ENCODE peak calls at places on chromosomes 5 and 9, in eight cellular contexts. One of them, this sample, is unnamed.

GRCh38 chr5:96901384-96901783 is 25.1 kb downstream of the ERAP2 start:
- DNase-seq in A549: no peak
- DNase-seq in ovary: no peak
- DNase-seq in H54: no peak
- DNase-seq in breast epithelium: no peak
- DNase-seq in esophagus squamous epithelium: no peak
- DNase-seq in tibial nerve: no peak
- DNase-seq in testis: no peak
- DNase-seq in this sample: no peak

GRCh38 chr9:125432715-125433385 is 171.2 kb downstream of the GAPVD1 start:
- DNase-seq in tibial nerve: no peak
- DNase-seq in A549: no peak
- DNase-seq in H54: no peak
- DNase-seq in testis: no peak
- DNase-seq in esophagus squamous epithelium: no peak
- DNase-seq in ovary: peak
- DNase-seq in breast epithelium: no peak
- DNase-seq in this sample: no peak

GRCh38 chr5:94853122-94853521 is 234.7 kb downstream of the SLF1 start:
- DNase-seq in ovary: no peak
- DNase-seq in testis: no peak
- DNase-seq in H54: no peak
- DNase-seq in breast epithelium: no peak
- DNase-seq in tibial nerve: no peak
- DNase-seq in esophagus squamous epithelium: no peak
- DNase-seq in A549: no peak
- DNase-seq in this sample: no peak

GRCh38 chr9:93906182-93906880 is 48.8 kb downstream of the BARX1 start:
- DNase-seq in H54: no peak
- DNase-seq in breast epithelium: no peak
- DNase-seq in testis: no peak
- DNase-seq in esophagus squamous epithelium: no peak
- DNase-seq in tibial nerve: no peak
- DNase-seq in ovary: no peak
- DNase-seq in A549: no peak
- DNase-seq in this sample: no peak

GRCh38 chr9:29556317-29556716 is 1983.0 kb upstream of the C9orf72 start:
- DNase-seq in tibial nerve: no peak
- DNase-seq in testis: no peak
- DNase-seq in esophagus squamous epithelium: no peak
- DNase-seq in A549: peak
- DNase-seq in ovary: no peak
- DNase-seq in breast epithelium: no peak
- DNase-seq in H54: peak
- DNase-seq in this sample: no peak

GRCh38 chr5:54713923-54714581 is 196.5 kb downstream of the SNX18 start:
- DNase-seq in A549: no peak
- DNase-seq in breast epithelium: no peak
- DNase-seq in testis: no peak
- DNase-seq in esophagus squamous epithelium: no peak
- DNase-seq in ovary: no peak
- DNase-seq in H54: no peak
- DNase-seq in tibial nerve: no peak
- DNase-seq in this sample: no peak

GRCh38 chr5:180116441-180117377 is 45.1 kb upstream of the RNF130 start:
- DNase-seq in testis: no peak
- DNase-seq in esophagus squamous epithelium: no peak
- DNase-seq in ovary: no peak
- DNase-seq in tibial nerve: no peak
- DNase-seq in breast epithelium: no peak
- DNase-seq in A549: peak
- DNase-seq in H54: no peak
- DNase-seq in this sample: no peak

GRCh38 chr5:128836571-128836970 is 128.7 kb upstream of the SLC27A6 start:
- DNase-seq in breast epithelium: no peak
- DNase-seq in testis: no peak
- DNase-seq in tibial nerve: no peak
- DNase-seq in H54: no peak
- DNase-seq in A549: no peak
- DNase-seq in esophagus squamous epithelium: no peak
- DNase-seq in ovary: no peak
- DNase-seq in this sample: no peak

GRCh38 chr9:33297455-33297854 is 7.1 kb downstream of the NFX1 start:
- DNase-seq in ovary: no peak
- DNase-seq in A549: no peak
- DNase-seq in breast epithelium: no peak
- DNase-seq in tibial nerve: no peak
- DNase-seq in H54: no peak
- DNase-seq in testis: no peak
- DNase-seq in esophagus squamous epithelium: no peak
- DNase-seq in this sample: peak

GRCh38 chr5:73344835-73345234 is 103.7 kb downstream of the FOXD1 start:
- DNase-seq in A549: no peak
- DNase-seq in ovary: no peak
- DNase-seq in breast epithelium: no peak
- DNase-seq in H54: no peak
- DNase-seq in testis: no peak
- DNase-seq in esophagus squamous epithelium: no peak
- DNase-seq in tibial nerve: no peak
- DNase-seq in this sample: no peak

GRCh38 chr5:59813761-59814562 is 79.6 kb downstream of the PDE4D start:
- DNase-seq in H54: peak
- DNase-seq in breast epithelium: no peak
- DNase-seq in tibial nerve: no peak
- DNase-seq in ovary: no peak
- DNase-seq in esophagus squamous epithelium: no peak
- DNase-seq in A549: peak
- DNase-seq in testis: peak
- DNase-seq in this sample: no peak

GRCh38 chr5:159163027-159163699 is 46.2 kb downstream of the RNF145 start:
- DNase-seq in tibial nerve: no peak
- DNase-seq in A549: peak
- DNase-seq in testis: no peak
- DNase-seq in breast epithelium: no peak
- DNase-seq in H54: peak
- DNase-seq in ovary: no peak
- DNase-seq in esophagus squamous epithelium: no peak
- DNase-seq in this sample: no peak

GRCh38 chr9:126705767-126706697 is 92.3 kb downstream of the LMX1B start:
- DNase-seq in tibial nerve: peak
- DNase-seq in ovary: peak
- DNase-seq in testis: peak
- DNase-seq in H54: peak
- DNase-seq in breast epithelium: peak
- DNase-seq in esophagus squamous epithelium: no peak
- DNase-seq in A549: peak
- DNase-seq in this sample: no peak

GRCh38 chr9:112283854-112284253 is 49.6 kb downstream of the PTBP3 start:
- DNase-seq in tibial nerve: no peak
- DNase-seq in ovary: no peak
- DNase-seq in A549: no peak
- DNase-seq in breast epithelium: no peak
- DNase-seq in testis: no peak
- DNase-seq in esophagus squamous epithelium: no peak
- DNase-seq in H54: no peak
- DNase-seq in this sample: no peak

GRCh38 chr9:130835441-130836298 is 616 bp downstream of the ABL1 start:
- DNase-seq in breast epithelium: no peak
- DNase-seq in ovary: peak
- DNase-seq in H54: no peak
- DNase-seq in esophagus squamous epithelium: no peak
- DNase-seq in A549: peak
- DNase-seq in testis: peak
- DNase-seq in tibial nerve: no peak
- DNase-seq in this sample: peak

GRCh38 chr9:136424750-136425362 is 14.4 kb downstream of the PMPCA start:
- DNase-seq in breast epithelium: no peak
- DNase-seq in H54: no peak
- DNase-seq in esophagus squamous epithelium: no peak
- DNase-seq in ovary: no peak
- DNase-seq in tibial nerve: no peak
- DNase-seq in A549: no peak
- DNase-seq in testis: no peak
- DNase-seq in this sample: no peak

GRCh38 chr9:136422876-136423275 is 12.4 kb downstream of the PMPCA start:
- DNase-seq in ovary: no peak
- DNase-seq in H54: no peak
- DNase-seq in breast epithelium: no peak
- DNase-seq in esophagus squamous epithelium: no peak
- DNase-seq in tibial nerve: no peak
- DNase-seq in testis: no peak
- DNase-seq in A549: no peak
- DNase-seq in this sample: no peak

GRCh38 chr9:136423432-136424146 is 13.1 kb downstream of the PMPCA start:
- DNase-seq in tibial nerve: no peak
- DNase-seq in ovary: no peak
- DNase-seq in A549: no peak
- DNase-seq in H54: no peak
- DNase-seq in esophagus squamous epithelium: no peak
- DNase-seq in breast epithelium: no peak
- DNase-seq in testis: no peak
- DNase-seq in this sample: no peak

GRCh38 chr9:136419092-136419420 is 8.6 kb downstream of the PMPCA start:
- DNase-seq in esophagus squamous epithelium: no peak
- DNase-seq in tibial nerve: no peak
- DNase-seq in breast epithelium: no peak
- DNase-seq in A549: no peak
- DNase-seq in ovary: no peak
- DNase-seq in testis: no peak
- DNase-seq in H54: no peak
- DNase-seq in this sample: no peak

GRCh38 chr9:136421791-136422190 is 11.3 kb downstream of the PMPCA start:
- DNase-seq in H54: no peak
- DNase-seq in testis: no peak
- DNase-seq in ovary: no peak
- DNase-seq in tibial nerve: no peak
- DNase-seq in breast epithelium: no peak
- DNase-seq in A549: no peak
- DNase-seq in esophagus squamous epithelium: no peak
- DNase-seq in this sample: no peak
- TF ChIP-seq POLR2A in H54: no peak
- TF ChIP-seq POLR2A in testis: no peak
- TF ChIP-seq POLR2A in ovary: no peak
- TF ChIP-seq POLR2A in tibial nerve: no peak
- TF ChIP-seq POLR2A in breast epithelium: no peak
- TF ChIP-seq POLR2A in A549: no peak
- TF ChIP-seq POLR2A in esophagus squamous epithelium: no peak
- TF ChIP-seq POLR2A in this sample: peak

GRCh38 chr9:104992696-104993095 is 64.7 kb upstream of the ABCA1 start:
- DNase-seq in testis: no peak
- DNase-seq in esophagus squamous epithelium: no peak
- DNase-seq in tibial nerve: no peak
- DNase-seq in H54: no peak
- DNase-seq in breast epithelium: no peak
- DNase-seq in ovary: no peak
- DNase-seq in A549: no peak
- DNase-seq in this sample: no peak

GRCh38 chr9:104991144-104991953 is 63.4 kb upstream of the ABCA1 start:
- DNase-seq in tibial nerve: peak
- DNase-seq in ovary: peak
- DNase-seq in breast epithelium: peak
- DNase-seq in testis: peak
- DNase-seq in H54: peak
- DNase-seq in esophagus squamous epithelium: peak
- DNase-seq in A549: peak
- DNase-seq in this sample: peak

GRCh38 chr9:104997536-104997935 is 69.6 kb upstream of the ABCA1 start:
- DNase-seq in breast epithelium: no peak
- DNase-seq in A549: no peak
- DNase-seq in tibial nerve: no peak
- DNase-seq in ovary: no peak
- DNase-seq in H54: no peak
- DNase-seq in esophagus squamous epithelium: no peak
- DNase-seq in testis: no peak
- DNase-seq in this sample: no peak

GRCh38 chr9:104988539-104988938 is 60.6 kb upstream of the ABCA1 start:
- DNase-seq in H54: no peak
- DNase-seq in A549: no peak
- DNase-seq in tibial nerve: no peak
- DNase-seq in esophagus squamous epithelium: no peak
- DNase-seq in testis: no peak
- DNase-seq in breast epithelium: no peak
- DNase-seq in ovary: no peak
- DNase-seq in this sample: no peak

GRCh38 chr9:104993291-104993963 is 65.5 kb upstream of the ABCA1 start:
- DNase-seq in esophagus squamous epithelium: peak
- DNase-seq in breast epithelium: peak
- DNase-seq in ovary: no peak
- DNase-seq in A549: no peak
- DNase-seq in H54: peak
- DNase-seq in tibial nerve: peak
- DNase-seq in testis: peak
- DNase-seq in this sample: no peak
- TF ChIP-seq POLR2A in esophagus squamous epithelium: no peak
- TF ChIP-seq POLR2A in breast epithelium: no peak
- TF ChIP-seq POLR2A in ovary: no peak
- TF ChIP-seq POLR2A in A549: no peak
- TF ChIP-seq POLR2A in H54: no peak
- TF ChIP-seq POLR2A in tibial nerve: no peak
- TF ChIP-seq POLR2A in testis: no peak
- TF ChIP-seq POLR2A in this sample: no peak

DNA sequence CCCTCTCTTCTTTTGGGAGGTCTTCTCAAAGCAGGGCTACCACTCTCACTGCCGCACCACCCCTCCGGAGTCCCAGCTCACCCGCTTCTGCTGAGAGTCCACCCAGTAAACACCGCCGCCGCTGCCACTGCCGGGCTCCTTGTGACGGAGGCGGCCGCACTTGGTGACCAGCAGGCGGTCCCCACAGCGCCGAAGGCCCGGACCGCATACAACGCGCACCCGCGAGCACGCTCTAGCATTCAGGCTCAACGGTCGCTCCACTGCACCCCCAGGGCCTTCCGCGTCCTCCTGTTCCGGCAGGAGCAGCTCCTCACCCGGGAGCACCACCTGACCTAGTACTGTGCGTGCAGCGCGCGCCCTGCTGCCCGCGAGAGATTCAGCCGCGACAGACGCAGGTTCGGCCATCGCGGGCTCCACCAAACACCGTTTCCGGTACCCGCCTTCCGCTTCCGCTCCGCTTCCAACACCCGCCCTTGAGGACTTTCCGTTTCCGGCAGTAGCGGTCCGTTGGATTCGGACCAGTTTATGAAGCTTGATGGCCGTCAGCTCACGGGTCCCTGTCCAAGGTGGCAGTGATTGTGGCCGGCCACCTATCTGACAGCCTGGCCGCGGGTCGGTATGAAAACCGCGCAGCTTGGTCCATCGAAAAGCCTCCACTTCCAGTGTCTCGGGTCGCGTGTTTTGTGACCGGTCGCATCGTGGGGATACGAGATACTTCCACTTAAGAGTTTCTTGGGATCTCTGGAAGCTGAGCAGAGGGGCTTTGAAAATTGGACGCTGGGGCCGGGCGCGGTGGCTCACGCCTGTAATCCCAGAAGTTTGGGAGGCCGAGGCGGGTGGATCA is at the start of gene EXOSC3:
- DNase-seq in esophagus squamous epithelium: peak
- DNase-seq in ovary: peak
- DNase-seq in H54: peak
- DNase-seq in testis: peak
- DNase-seq in breast epithelium: peak
- DNase-seq in tibial nerve: peak
- DNase-seq in A549: peak
- DNase-seq in this sample: peak
- TF ChIP-seq POLR2A in esophagus squamous epithelium: peak
- TF ChIP-seq POLR2A in ovary: peak
- TF ChIP-seq POLR2A in H54: peak
- TF ChIP-seq POLR2A in testis: no peak
- TF ChIP-seq POLR2A in breast epithelium: peak
- TF ChIP-seq POLR2A in tibial nerve: no peak
- TF ChIP-seq POLR2A in A549: peak
- TF ChIP-seq POLR2A in this sample: peak

GRCh38 chr9:77541600-77541999 is 106.5 kb downstream of the GNA14 start:
- DNase-seq in ovary: no peak
- DNase-seq in breast epithelium: no peak
- DNase-seq in esophagus squamous epithelium: no peak
- DNase-seq in tibial nerve: no peak
- DNase-seq in A549: no peak
- DNase-seq in H54: no peak
- DNase-seq in testis: no peak
- DNase-seq in this sample: no peak
- TF ChIP-seq POLR2A in ovary: no peak
- TF ChIP-seq POLR2A in breast epithelium: no peak
- TF ChIP-seq POLR2A in esophagus squamous epithelium: no peak
- TF ChIP-seq POLR2A in tibial nerve: no peak
- TF ChIP-seq POLR2A in A549: no peak
- TF ChIP-seq POLR2A in H54: no peak
- TF ChIP-seq POLR2A in testis: no peak
- TF ChIP-seq POLR2A in this sample: no peak